ENCODE peak calls at places on chromosomes 7 and 10, in ten cellular contexts. K is smooth muscle cell of the brain vasculature; M is H9; T is retina; H is activated CD4-positive, alpha-beta T cell treated with anti-CD3 and anti-CD28 coated beads, Interleukin-2, amount 50 U/mL, for 48 hours; C is mucosa of gallbladder; Y is colonic mucosa; D is GM12864; F is ascending aorta; S is IMR-90. I is an unnamed sample.

GRCh38 chr10:22630229-22631174 is 83.9 kb downstream of the PIP4K2A start:
- DNase-seq in K (no peak), M (no peak), T (no peak), H (peak; percentile 43), C (no peak), Y (no peak), D (no peak), F (no peak), S (peak; percentile 67), I (no peak)

GRCh38 chr10:96651998-96652431 is 65.2 kb upstream of the TM9SF3 start:
- DNase-seq in K (no peak), M (no peak), T (no peak), H (peak; percentile 34), C (no peak), Y (no peak), D (no peak), F (peak; percentile 18), S (no peak), I (no peak)

GRCh38 chr10:613661-614340 is 75.7 kb downstream of the DIP2C start:
- DNase-seq in K (no peak), M (no peak), T (no peak), H (no peak), C (no peak), Y (no peak), D (no peak), F (no peak), S (no peak), I (no peak)

GRCh38 chr7:121003986-121004685 is 15.6 kb downstream of the CPED1 start:
- DNase-seq in K (no peak), M (no peak), T (no peak), H (no peak), C (no peak), Y (no peak), D (no peak), F (no peak), S (no peak), I (no peak)

GRCh38 chr10:79407811-79408795 is 37.3 kb downstream of the ZCCHC24 start:
- DNase-seq in K (peak; percentile 84), M (no peak), T (no peak), H (no peak), C (peak; percentile 49), Y (no peak), D (no peak), F (no peak), S (peak; percentile 66), I (no peak)

GRCh38 chr7:105690286-105690915 is 109.1 kb upstream of the EFCAB10 start:
- DNase-seq in K (no peak), M (peak; percentile 62), T (peak; percentile 18), H (no peak), C (no peak), Y (no peak), D (no peak), F (no peak), S (no peak), I (no peak)

GRCh38 chr10:5812283-5813090 is 747 bp downstream of the GDI2 start:
- DNase-seq in K (no peak), M (no peak), T (no peak), H (peak; percentile 55), C (peak; percentile 20), Y (peak; percentile 52), D (no peak), F (no peak), S (no peak), I (peak; percentile 20)

GRCh38 chr7:37285701-37286475 is 162.8 kb downstream of the ELMO1 start:
- DNase-seq in K (no peak), M (no peak), T (no peak), H (no peak), C (peak; percentile 17), Y (no peak), D (no peak), F (no peak), S (no peak), I (no peak)

GRCh38 chr10:70761031-70761601 is 24.1 kb downstream of the TBATA start:
- DNase-seq in K (peak; percentile 17), M (peak; percentile 52), T (peak; percentile 40), H (no peak), C (no peak), Y (no peak), D (no peak), F (no peak), S (no peak), I (no peak)

GRCh38 chr10:74704629-74705360 is 121.6 kb upstream of the KAT6B start:
- DNase-seq in K (peak; percentile 18), M (no peak), T (no peak), H (no peak), C (no peak), Y (no peak), D (no peak), F (no peak), S (peak; percentile 30), I (no peak)

GRCh38 chr7:74343281-74344127 is 54.3 kb downstream of the CLIP2 start:
- DNase-seq in K (no peak), M (no peak), T (no peak), H (peak; percentile 7), C (no peak), Y (no peak), D (no peak), F (no peak), S (peak; percentile 85), I (no peak)

GRCh38 chr10:119859422-119860258 is 13.0 kb downstream of the MCMBP start:
- DNase-seq in K (peak; percentile 33), M (no peak), T (peak; percentile 18), H (no peak), C (no peak), Y (no peak), D (no peak), F (no peak), S (peak; percentile 69), I (no peak)

GRCh38 chr7:127704211-127704610 is 52.2 kb downstream of the SND1 start:
- DNase-seq in K (no peak), M (no peak), T (no peak), H (no peak), C (peak; percentile 31), Y (no peak), D (no peak), F (no peak), S (no peak), I (no peak)

GRCh38 chr7:142626420-142627035 is 122.7 kb upstream of the PRSS1 start:
- DNase-seq in K (no peak), M (peak; percentile 84), T (peak; percentile 26), H (peak; percentile 84), C (peak; percentile 64), Y (peak; percentile 69), D (peak; percentile 4), F (no peak), S (peak; percentile 15), I (no peak)

GRCh38 chr10:15209827-15210509 is 41.5 kb upstream of the NMT2 start:
- DNase-seq in K (no peak), M (peak; percentile 80), T (peak; percentile 79), H (peak; percentile 90), C (peak; percentile 83), Y (peak; percentile 90), D (peak; percentile 35), F (peak; percentile 21), S (peak; percentile 74), I (peak; percentile 85)

GRCh38 chr10:75358835-75359421 is 42.6 kb downstream of the ZNF503 start:
- DNase-seq in K (no peak), M (no peak), T (no peak), H (no peak), C (no peak), Y (no peak), D (no peak), F (no peak), S (peak; percentile 82), I (no peak)

GRCh38 chr7:29017666-29018065 is 59.5 kb upstream of the TRIL start:
- DNase-seq in K (no peak), M (no peak), T (no peak), H (no peak), C (no peak), Y (no peak), D (no peak), F (no peak), S (peak; percentile 6), I (no peak)

GRCh38 chr10:4243651-4244050 is 458.6 kb upstream of the KLF6 start:
- DNase-seq in K (peak; percentile 96), M (no peak), T (no peak), H (peak; percentile 9), C (no peak), Y (no peak), D (no peak), F (no peak), S (peak; percentile 100), I (no peak)

GRCh38 chr10:84256510-84257342 is 11.9 kb downstream of the RGR start:
- DNase-seq in K (peak; percentile 3), M (peak; percentile 82), T (peak; percentile 87), H (peak; percentile 71), C (peak; percentile 34), Y (peak; percentile 62), D (no peak), F (no peak), S (peak; percentile 51), I (no peak)

I was measured in prostate gland.